ENCODE peak calls at places on chromosomes 4 and X, in six cellular contexts. U is neuronal stem cell, M is aorta, X is hepatocyte, T is A549, O is adrenal gland. E is an unnamed sample.

GRCh38 chr4:52850406-52851119 is 11.6 kb upstream of the RASL11B start:
- DNase-seq in U (no peak), M (no peak), X (no peak), T (no peak), O (no peak), E (no peak)

GRCh38 chr4:185779520-185779919 is 32.5 kb downstream of the SORBS2 start:
- DNase-seq in U (peak; percentile 26), M (no peak), X (no peak), T (peak; percentile 13), O (no peak), E (no peak)

GRCh38 chrX:19775830-19776498 is 111.4 kb downstream of the SH3KBP1 start:
- DNase-seq in U (no peak), M (no peak), X (no peak), T (no peak), O (no peak), E (no peak)

GRCh38 chr4:79682801-79683217 is 274.8 kb upstream of the GK2 start:
- DNase-seq in U (no peak), M (peak; percentile 72), X (no peak), T (no peak), O (no peak), E (peak; percentile 45)

GRCh38 chrX:11968470-11968869 is 169.8 kb upstream of the FRMPD4 start:
- DNase-seq in U (no peak), M (no peak), X (peak; percentile 20), T (peak; percentile 93), O (no peak), E (no peak)

GRCh38 chr4:37434469-37434868 is 189.9 kb downstream of the NWD2 start:
- DNase-seq in U (no peak), M (no peak), X (peak; percentile 56), T (peak; percentile 6), O (no peak), E (no peak)

GRCh38 chrX:118627084-118627758 is 100.2 kb upstream of the IL13RA1 start:
- DNase-seq in U (no peak), M (no peak), X (no peak), T (peak; percentile 22), O (no peak), E (no peak)

GRCh38 chr4:80075995-80076394 is 3.0 kb upstream of the ANTXR2 start:
- DNase-seq in U (no peak), M (no peak), X (no peak), T (no peak), O (no peak), E (no peak)

GRCh38 chr4:4269326-4269725 is 20.6 kb downstream of the LYAR start:
- DNase-seq in U (no peak), M (no peak), X (no peak), T (no peak), O (no peak), E (no peak)

GRCh38 chr4:78784255-78784654 is 8.1 kb downstream of the BMP2K start:
- DNase-seq in U (no peak), M (no peak), X (no peak), T (no peak), O (no peak), E (no peak)

DNA sequence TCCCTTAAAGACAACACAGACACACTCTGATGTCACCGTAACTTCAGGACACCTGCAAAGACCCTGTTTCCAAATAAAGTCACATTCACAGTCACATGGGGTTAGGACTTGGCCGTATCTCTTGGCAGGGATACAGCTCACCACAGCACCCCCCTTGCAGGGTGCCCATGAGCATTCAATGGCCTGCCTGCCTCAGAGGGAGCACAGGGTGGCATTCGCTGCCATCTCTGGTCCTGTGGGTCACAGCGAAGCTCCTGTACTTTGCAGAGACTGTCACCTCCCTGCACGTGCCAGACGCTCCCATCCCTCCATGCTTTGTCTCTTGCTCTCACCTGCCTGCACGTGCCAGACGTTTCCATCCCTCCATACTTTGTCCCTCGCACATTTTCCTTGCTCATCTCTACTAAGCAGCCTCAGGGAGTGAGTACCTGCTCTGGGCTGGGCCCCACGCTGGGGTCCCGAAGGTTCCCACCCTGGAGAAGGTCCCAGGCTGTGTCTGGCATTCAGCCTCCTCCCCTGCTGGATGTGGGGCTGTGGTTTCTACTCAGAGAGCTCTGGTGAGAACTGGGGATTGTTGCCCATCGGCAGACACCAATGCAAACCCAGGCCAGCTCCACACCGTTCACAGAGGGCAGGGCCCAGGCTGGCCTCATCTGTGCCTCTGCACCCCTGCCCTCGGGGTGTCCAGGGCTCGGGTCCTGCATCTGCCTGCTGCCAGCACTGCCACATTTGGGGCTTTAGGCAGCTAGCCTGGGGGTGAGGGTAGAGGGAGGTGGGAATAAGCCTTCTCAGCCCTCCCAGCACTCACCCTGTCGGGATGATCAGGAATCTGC is 15.8 kb downstream of the HTRA3 start:
- DNase-seq in U (no peak), M (peak; percentile 59), X (no peak), T (no peak), O (no peak), E (no peak)
- H3K4me1 ChIP-seq in U (peaks cover under 1% of the 10 kb centered on the region), M (no peaks in the 10 kb centered on the region), X (no peaks in the 10 kb centered on the region), T (no peaks in the 10 kb centered on the region), O (no peaks in the 10 kb centered on the region), E (no peaks in the 10 kb centered on the region)

GRCh38 chrX:55451626-55451989 is 319 bp upstream of the MAGEH1 start:
- DNase-seq in U (no peak), M (no peak), X (no peak), T (no peak), O (no peak), E (no peak)
- H3K4me3 ChIP-seq in U (no peak overlapping the region), M (peak overlapping the region; percentile 42), X (peak overlapping the region; percentile 44), T (peak overlapping the region; percentile 50), O (no peak overlapping the region), E (peak overlapping the region; percentile 92)

GRCh38 chr4:64305565-64306254 is 103.5 kb downstream of the TECRL start:
- DNase-seq in U (no peak), M (no peak), X (no peak), T (no peak), O (no peak), E (no peak)
- H3K4me1 ChIP-seq in U (no peaks in the 10 kb centered on the region), M (no peaks in the 10 kb centered on the region), X (no peaks in the 10 kb centered on the region), T (no peaks in the 10 kb centered on the region), O (no peaks in the 10 kb centered on the region), E (no peaks in the 10 kb centered on the region)

GRCh38 chr4:1513936-1514483 is 107.8 kb upstream of the NKX1-1 start:
- DNase-seq in U (no peak), M (no peak), X (no peak), T (no peak), O (no peak), E (no peak)

GRCh38 chr4:1511441-1512041 is 105.3 kb upstream of the NKX1-1 start:
- DNase-seq in U (no peak), M (peak; percentile 74), X (no peak), T (peak; percentile 78), O (peak; percentile 36), E (peak; percentile 74)

GRCh38 chr4:1512738-1513660 is 106.8 kb upstream of the NKX1-1 start:
- DNase-seq in U (peak; percentile 67), M (peak; percentile 78), X (peak; percentile 87), T (peak; percentile 48), O (no peak), E (peak; percentile 89)

GRCh38 chr4:1510931-1511330 is 104.7 kb upstream of the NKX1-1 start:
- DNase-seq in U (no peak), M (peak; percentile 57), X (no peak), T (no peak), O (no peak), E (no peak)

DNA sequence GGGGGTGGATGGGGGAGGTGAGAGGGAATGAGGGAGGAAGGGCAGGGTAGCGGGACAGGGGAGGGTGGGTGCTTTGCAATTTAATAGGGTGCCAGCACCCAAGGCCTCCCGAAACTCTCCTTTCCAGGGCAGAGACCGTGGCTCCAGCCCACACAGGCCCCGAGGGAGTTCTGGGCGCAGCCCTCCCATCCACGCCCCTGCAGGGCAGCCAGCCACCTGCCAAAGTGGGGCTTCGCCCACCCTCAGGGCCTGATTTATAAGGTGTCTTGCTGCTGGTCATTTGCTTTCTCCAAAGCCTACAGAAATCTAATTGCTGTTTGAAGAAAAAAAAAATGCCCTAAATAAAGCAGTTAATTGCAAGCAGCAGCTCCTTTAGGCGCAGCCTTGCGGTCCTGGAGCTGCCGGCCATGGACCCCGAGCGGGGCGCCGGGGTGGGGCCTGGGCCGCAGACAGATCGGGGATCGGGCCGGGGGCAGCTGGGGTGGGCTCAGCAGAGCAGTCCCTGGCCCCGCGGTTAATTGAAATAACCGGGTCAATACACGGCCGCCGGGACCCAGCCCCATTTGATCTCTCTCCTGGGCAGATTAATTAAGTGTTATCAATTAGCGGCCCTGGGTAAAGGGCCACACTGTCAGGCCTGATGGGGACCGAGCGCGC is 106.0 kb upstream of the NKX1-1 start:
- DNase-seq in U (no peak), M (peak; percentile 69), X (no peak), T (no peak), O (no peak), E (no peak)
- H3K4me3 ChIP-seq in U (no peak overlapping the region), M (no peak overlapping the region), X (no peak overlapping the region), T (no peak overlapping the region), O (no peak overlapping the region), E (no peak overlapping the region)